ENCODE peak calls at places on chromosomes 12 and 14, in nine cellular contexts. G, I, A, H, E, M, B, Q and W are unnamed samples.

GRCh38 chr12:27907766-27908165 is 64.8 kb downstream of the PTHLH start:
- DNase-seq in G (no peak), I (peak; percentile 19), A (no peak), H (no peak), E (no peak), M (no peak), B (no peak), Q (no peak), W (no peak)

GRCh38 chr14:97709552-97709951 is 912.4 kb downstream of the VRK1 start:
- DNase-seq in G (no peak), I (no peak), A (no peak), H (no peak), E (no peak), M (no peak), B (no peak), Q (no peak), W (no peak)

GRCh38 chr14:24891987-24892729 is 157.8 kb downstream of the STXBP6 start:
- DNase-seq in G (no peak), I (no peak), A (no peak), H (no peak), E (no peak), M (no peak), B (no peak), Q (no peak), W (no peak)

GRCh38 chr12:54444202-54444601 is 25.1 kb upstream of the ITGA5 start:
- DNase-seq in G (no peak), I (no peak), A (no peak), H (no peak), E (no peak), M (no peak), B (no peak), Q (no peak), W (no peak)

GRCh38 chr14:69077841-69078240 is 75.1 kb downstream of the DCAF5 start:
- DNase-seq in G (no peak), I (peak; percentile 90), A (peak; percentile 76), H (peak; percentile 65), E (no peak), M (peak; percentile 16), B (no peak), Q (no peak), W (no peak)

GRCh38 chr12:58915634-58916033 is 4.7 kb downstream of the LRIG3 start:
- DNase-seq in G (no peak), I (no peak), A (peak; percentile 62), H (peak; percentile 75), E (no peak), M (peak; percentile 42), B (no peak), Q (peak; percentile 29), W (no peak)

GRCh38 chr12:91496337-91496736 is 313.7 kb upstream of the DCN start:
- DNase-seq in G (no peak), I (no peak), A (no peak), H (no peak), E (no peak), M (no peak), B (no peak), Q (no peak), W (no peak)

GRCh38 chr12:15208871-15209656 is 12.2 kb downstream of the RERG start:
- DNase-seq in G (no peak), I (no peak), A (no peak), H (peak; percentile 31), E (no peak), M (peak; percentile 42), B (no peak), Q (no peak), W (no peak)

GRCh38 chr14:95681153-95681552 is 5.1 kb upstream of the TCL1B start:
- DNase-seq in G (no peak), I (no peak), A (no peak), H (no peak), E (no peak), M (no peak), B (no peak), Q (no peak), W (no peak)

GRCh38 chr12:879641-880040 is 69.9 kb downstream of the RAD52 start:
- DNase-seq in G (no peak), I (peak; percentile 66), A (peak; percentile 38), H (peak; percentile 40), E (no peak), M (peak; percentile 27), B (no peak), Q (no peak), W (no peak)

GRCh38 chr12:116587270-116587669 is 28.1 kb downstream of the MAP1LC3B2 start:
- DNase-seq in G (no peak), I (no peak), A (no peak), H (no peak), E (no peak), M (no peak), B (no peak), Q (no peak), W (no peak)

GRCh38 chr14:105317546-105317945 is 3.0 kb downstream of the PACS2 start:
- DNase-seq in G (no peak), I (peak; percentile 17), A (no peak), H (peak; percentile 33), E (no peak), M (no peak), B (no peak), Q (peak; percentile 40), W (no peak)

GRCh38 chr14:89178802-89179201 is 238.2 kb downstream of the FOXN3 start:
- DNase-seq in G (no peak), I (no peak), A (no peak), H (no peak), E (no peak), M (no peak), B (no peak), Q (no peak), W (no peak)

GRCh38 chr14:99176156-99176945 is 95.6 kb downstream of the BCL11B start:
- DNase-seq in G (no peak), I (no peak), A (no peak), H (no peak), E (no peak), M (no peak), B (no peak), Q (no peak), W (no peak)

GRCh38 chr12:101552277-101552676 is 42.5 kb upstream of the MYBPC1 start:
- DNase-seq in G (no peak), I (peak; percentile 39), A (peak; percentile 6), H (peak; percentile 96), E (no peak), M (peak; percentile 76), B (no peak), Q (no peak), W (no peak)

GRCh38 chr12:53600490-53601295 is 25.5 kb downstream of the ATF7 start:
- DNase-seq in G (no peak), I (no peak), A (no peak), H (no peak), E (no peak), M (no peak), B (no peak), Q (no peak), W (no peak)

GRCh38 chr12:110917467-110917866 is 2.9 kb downstream of the MYL2 start:
- DNase-seq in G (peak; percentile 35), I (peak; percentile 89), A (peak; percentile 8), H (no peak), E (no peak), M (peak; percentile 62), B (no peak), Q (no peak), W (no peak)

GRCh38 chr12:99332936-99333591 is 314.5 kb upstream of the GARIN6 start:
- DNase-seq in G (no peak), I (no peak), A (no peak), H (no peak), E (no peak), M (no peak), B (peak; percentile 1), Q (no peak), W (no peak)

GRCh38 chr12:92509156-92509758 is 193.5 kb upstream of the PLEKHG7 start:
- DNase-seq in G (no peak), I (peak; percentile 49), A (no peak), H (no peak), E (no peak), M (peak; percentile 55), B (no peak), Q (no peak), W (no peak)

GRCh38 chr14:65332141-65332871 is 80.2 kb upstream of the FUT8 start:
- DNase-seq in G (no peak), I (peak; percentile 39), A (no peak), H (no peak), E (no peak), M (no peak), B (peak; percentile 51), Q (no peak), W (no peak)

GRCh38 chr12:127165567-127166392 is 1101.2 kb upstream of the TMEM132C start:
- DNase-seq in G (peak; percentile 28), I (peak; percentile 87), A (peak; percentile 87), H (peak; percentile 71), E (peak; percentile 42), M (peak; percentile 80), B (peak; percentile 62), Q (peak; percentile 84), W (peak; percentile 67)

GRCh38 chr12:109345428-109345827 is 2.3 kb upstream of the MYO1H start:
- DNase-seq in G (no peak), I (no peak), A (no peak), H (no peak), E (no peak), M (no peak), B (no peak), Q (no peak), W (no peak)
- TF ChIP-seq CTCF in G (no peak), I (no peak), A (no peak), H (no peak), E (no peak), M (no peak), B (no peak), Q (no peak), W (no peak)

GRCh38 chr12:2183556-2184541 is 131.1 kb downstream of the CACNA1C start:
- DNase-seq in G (peak; percentile 11), I (no peak), A (peak; percentile 75), H (peak; percentile 82), E (no peak), M (peak; percentile 35), B (no peak), Q (no peak), W (no peak)
- TF ChIP-seq CTCF in G (peak; percentile 26), I (no peak), A (peak; percentile 59), H (peak; percentile 59), E (no peak), M (peak; percentile 15), B (no peak), Q (peak; percentile 42), W (no peak)

DNA sequence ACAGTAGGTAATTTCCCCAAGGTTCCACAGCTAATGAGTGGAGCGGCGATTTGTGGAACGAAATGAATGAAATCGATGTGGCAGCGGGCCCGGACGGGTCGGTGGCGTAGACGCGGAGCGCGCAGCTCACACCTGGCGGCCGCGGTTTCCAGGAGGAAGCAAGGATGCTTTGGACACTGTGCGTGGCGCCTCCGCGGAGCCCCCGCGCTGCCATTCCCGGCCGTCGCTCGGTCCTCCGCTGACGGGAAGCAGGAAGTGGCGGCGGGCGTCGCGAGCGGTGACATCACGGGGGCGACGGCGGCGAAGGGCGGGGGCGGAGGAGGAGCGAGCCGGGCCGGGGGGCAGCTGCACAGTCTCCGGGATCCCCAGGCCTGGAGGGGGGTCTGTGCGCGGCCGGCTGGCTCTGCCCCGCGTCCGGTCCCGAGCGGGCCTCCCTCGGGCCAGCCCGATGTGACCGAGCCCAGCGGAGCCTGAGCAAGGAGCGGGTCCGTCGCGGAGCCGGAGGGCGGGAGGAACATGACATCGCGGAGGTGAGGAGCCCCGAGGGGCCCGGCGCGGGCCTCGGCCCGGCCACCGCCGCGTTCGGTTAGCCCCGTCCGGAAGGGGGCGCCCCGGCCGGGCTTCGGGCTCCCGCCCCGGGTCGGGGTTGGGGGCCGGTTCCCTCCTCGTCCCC is at the start of gene PTPN11:
- DNase-seq in G (peak; percentile 55), I (peak; percentile 89), A (peak; percentile 77), H (peak; percentile 73), E (peak; percentile 87), M (peak; percentile 80), B (peak; percentile 91), Q (peak; percentile 88), W (peak; percentile 92)
- TF ChIP-seq CTCF in G (peak; percentile 38), I (no peak), A (no peak), H (no peak), E (peak; percentile 55), M (peak; percentile 52), B (no peak), Q (peak; percentile 50), W (peak; percentile 42)

GRCh38 chr14:52923902-52924575 is 26.8 kb downstream of the FERMT2 start:
- DNase-seq in G (peak; percentile 43), I (no peak), A (no peak), H (no peak), E (no peak), M (no peak), B (peak; percentile 13), Q (no peak), W (no peak)
- TF ChIP-seq CTCF in G (peak; percentile 80), I (peak; percentile 16), A (no peak), H (no peak), E (peak; percentile 24), M (no peak), B (peak; percentile 36), Q (peak; percentile 43), W (peak; percentile 4)